ENCODE peak calls at places on chromosomes 13 and 19, in eight cellular contexts. W, V, U, S, X, K, Q and J are unnamed samples.
A peak's percentile ranks its signal among the peaks of the same experiment; 100 is the strongest.

GRCh38 chr13:34833562-34834182 is 108.4 kb upstream of the NBEA start:
- DNase-seq in W (no peak), V (no peak), U (no peak), S (peak; percentile 12), X (no peak), K (no peak), Q (no peak), J (peak; percentile 9)

GRCh38 chr13:61024046-61024445 is 391.6 kb downstream of the PCDH20 start:
- DNase-seq in W (no peak), V (no peak), U (no peak), S (no peak), X (no peak), K (no peak), Q (no peak), J (no peak)

GRCh38 chr19:27652281-27652680 is 1560.7 kb downstream of the UQCRFS1 start:
- DNase-seq in W (no peak), V (no peak), U (no peak), S (no peak), X (no peak), K (no peak), Q (no peak), J (no peak)

GRCh38 chr13:100235311-100235901 is 146.5 kb downstream of the PCCA start:
- DNase-seq in W (no peak), V (no peak), U (peak; percentile 72), S (peak; percentile 99), X (no peak), K (no peak), Q (no peak), J (no peak)

GRCh38 chr19:42419309-42419708 is 7.9 kb downstream of the LIPE start:
- DNase-seq in W (no peak), V (no peak), U (no peak), S (no peak), X (peak; percentile 54), K (no peak), Q (no peak), J (peak; percentile 33)

GRCh38 chr19:5978606-5979552 is 939 bp upstream of the RANBP3 start:
- DNase-seq in W (no peak), V (no peak), U (no peak), S (no peak), X (no peak), K (peak; percentile 50), Q (no peak), J (no peak)

GRCh38 chr13:101698400-101698799 is 245.9 kb downstream of the ITGBL1 start:
- DNase-seq in W (no peak), V (no peak), U (peak; percentile 6), S (no peak), X (no peak), K (no peak), Q (no peak), J (no peak)

GRCh38 chr19:8254286-8255001 is 45.3 kb downstream of the CERS4 start:
- DNase-seq in W (no peak), V (no peak), U (no peak), S (no peak), X (no peak), K (no peak), Q (no peak), J (no peak)

GRCh38 chr19:33064778-33065550 is at the start of gene RHPN2:
- DNase-seq in W (peak; percentile 22), V (peak; percentile 84), U (peak; percentile 66), S (peak; percentile 88), X (peak; percentile 54), K (peak; percentile 52), Q (no peak), J (peak; percentile 87)

DNA sequence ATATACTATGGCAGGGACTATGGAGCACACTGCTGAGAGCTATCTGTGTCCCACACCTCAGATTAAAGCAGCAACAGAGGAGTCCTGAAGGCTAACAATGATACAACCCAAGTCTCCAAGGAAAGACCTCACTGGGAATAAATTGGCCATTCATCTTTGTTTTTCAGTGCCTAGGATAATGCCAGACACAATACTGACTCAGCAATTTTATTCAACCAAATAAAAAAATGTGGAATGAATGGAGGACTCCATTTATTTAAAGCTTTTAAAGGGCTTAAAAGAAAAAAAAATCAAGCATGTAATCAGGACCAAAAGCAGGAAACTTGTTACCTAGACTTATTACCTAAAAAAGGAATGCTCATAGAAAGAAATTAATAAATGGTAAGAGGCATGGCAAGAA is 960.5 kb downstream of the PCDH17 start:
- DNase-seq in W (no peak), V (no peak), U (no peak), S (no peak), X (no peak), K (no peak), Q (no peak), J (no peak)
- H3K9me3 ChIP-seq in W (no peaks in the 10 kb centered on the region), V (no peaks in the 10 kb centered on the region), U (no peaks in the 10 kb centered on the region), S (no peaks in the 10 kb centered on the region), X (no peaks in the 10 kb centered on the region), K (no peaks in the 10 kb centered on the region), Q (no peaks in the 10 kb centered on the region), J (no peaks in the 10 kb centered on the region)

DNA sequence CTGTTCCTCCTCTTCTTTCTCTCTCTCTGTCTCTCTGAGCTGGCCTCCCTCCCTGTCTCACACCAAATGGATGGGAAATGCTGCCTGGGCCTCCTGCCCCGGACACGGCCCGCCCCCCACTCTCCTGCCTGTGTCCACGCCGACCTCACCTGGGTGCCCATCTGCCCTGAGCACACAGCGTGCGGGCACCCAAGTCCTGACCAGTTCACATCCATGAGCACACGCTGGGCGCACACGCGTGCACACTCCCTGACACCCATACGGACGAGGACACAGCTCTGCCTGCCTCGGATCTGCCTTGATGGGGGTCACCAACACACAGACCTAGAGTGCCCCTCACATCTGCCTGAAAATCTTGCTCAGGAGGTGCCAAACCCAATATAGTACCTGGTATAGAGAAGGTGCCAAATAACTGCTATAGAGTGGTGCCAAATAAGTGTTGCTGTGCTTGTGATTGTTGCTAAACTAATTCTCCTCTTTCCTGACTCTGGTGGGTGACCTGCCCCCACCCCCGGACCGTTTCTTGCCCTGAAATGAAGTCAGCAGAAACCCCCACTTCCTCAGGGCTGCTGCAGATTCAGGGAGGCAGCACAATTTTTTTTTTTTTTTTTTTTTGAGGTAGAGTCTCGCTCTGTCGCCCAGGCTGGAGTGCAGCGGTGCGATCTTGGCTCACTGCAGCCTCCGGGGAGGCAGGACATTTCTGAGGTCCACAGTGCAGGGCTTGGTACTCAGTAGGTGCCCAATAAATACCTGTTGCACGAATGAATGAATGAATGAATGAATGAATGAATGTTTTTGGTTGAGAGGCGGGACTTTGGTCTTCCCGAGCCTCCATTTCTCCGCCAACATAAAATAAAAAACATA is 4.6 kb downstream of the NFIC start:
- DNase-seq in W (no peak), V (no peak), U (no peak), S (no peak), X (no peak), K (no peak), Q (no peak), J (no peak)
- H3K4me3 ChIP-seq in W (no peak overlapping the region), V (no peak overlapping the region), U (peak overlapping the region; percentile 74), S (no peak overlapping the region), X (no peak overlapping the region), K (peak overlapping the region; percentile 85), Q (peak overlapping the region; percentile 49), J (no peak overlapping the region)

DNA sequence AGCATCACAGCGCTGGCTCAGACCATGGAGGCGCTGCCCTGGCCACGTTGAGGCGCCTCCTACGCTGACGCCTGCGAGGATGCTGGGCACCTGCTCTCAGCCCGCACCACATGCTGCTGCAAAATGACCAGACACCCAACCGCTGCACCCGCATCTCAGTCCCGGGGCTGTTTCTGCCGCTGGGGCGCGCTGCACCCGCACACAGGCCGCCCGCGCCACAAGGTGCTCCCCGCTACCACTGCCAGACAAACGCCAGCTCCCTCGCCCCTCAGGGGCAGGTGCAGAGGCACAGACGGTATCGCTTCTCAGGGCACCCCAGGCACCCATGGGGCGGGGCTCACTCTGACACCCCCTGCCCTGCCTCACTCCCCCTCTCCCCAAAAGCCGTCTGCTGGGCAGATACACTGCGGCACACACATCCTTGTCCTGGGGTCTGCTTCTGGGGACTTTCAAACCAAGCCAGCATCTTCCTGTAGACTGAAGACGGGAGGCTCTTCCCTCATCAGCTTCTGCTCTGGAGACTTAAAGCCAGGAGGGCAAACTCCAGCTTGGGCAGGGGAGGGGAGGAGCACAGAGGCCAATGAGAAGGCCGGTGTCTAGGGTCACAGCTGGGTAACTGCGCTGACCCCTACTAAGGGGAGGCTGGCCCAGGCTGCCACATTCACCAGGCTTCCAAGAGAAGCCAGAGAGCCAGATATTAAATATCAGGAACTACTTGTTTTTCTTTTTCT is 16.3 kb downstream of the CHERP start:
- DNase-seq in W (no peak), V (no peak), U (no peak), S (no peak), X (no peak), K (no peak), Q (no peak), J (no peak)
- H3K36me3 ChIP-seq in W (peaks cover 74% of the 10 kb centered on the region), V (peaks cover 99% of the 10 kb centered on the region), U (peaks cover 48% of the 10 kb centered on the region), S (peaks cover 95% of the 10 kb centered on the region), X (peaks cover 4% of the 10 kb centered on the region), K (peaks cover 100% of the 10 kb centered on the region), Q (peaks cover 67% of the 10 kb centered on the region), J (peaks cover 97% of the 10 kb centered on the region)

DNA sequence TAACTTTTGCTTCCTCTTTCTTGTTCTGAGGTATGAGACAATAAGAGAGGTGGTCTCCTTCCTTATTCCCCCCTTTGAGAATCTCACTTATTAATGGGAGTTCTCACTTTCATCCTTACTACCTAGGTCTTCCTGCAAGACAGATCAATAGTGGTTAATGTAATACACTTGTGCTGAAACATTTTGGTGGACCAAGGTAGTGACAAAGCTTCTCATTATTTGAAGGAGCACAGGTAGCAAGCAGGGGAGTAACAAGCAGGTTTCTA is 17.9 kb downstream of the ZNF700 start:
- DNase-seq in W (no peak), V (no peak), U (no peak), S (no peak), X (no peak), K (no peak), Q (no peak), J (no peak)
- H3K9me3 ChIP-seq in W (no peaks in the 10 kb centered on the region), V (peaks cover 75% of the 10 kb centered on the region), U (peaks cover 2% of the 10 kb centered on the region), S (peaks cover 72% of the 10 kb centered on the region), X (peaks cover 74% of the 10 kb centered on the region), K (peaks cover 82% of the 10 kb centered on the region), Q (peaks cover 66% of the 10 kb centered on the region), J (peaks cover 99% of the 10 kb centered on the region)

GRCh38 chr13:109760951-109761350 is 25.4 kb downstream of the IRS2 start:
- DNase-seq in W (no peak), V (no peak), U (no peak), S (no peak), X (no peak), K (no peak), Q (no peak), J (no peak)
- H3K4me3 ChIP-seq in W (no peak overlapping the region), V (no peak overlapping the region), U (no peak overlapping the region), S (no peak overlapping the region), X (no peak overlapping the region), K (no peak overlapping the region), Q (no peak overlapping the region), J (no peak overlapping the region)